ENCODE peak calls at places on chromosomes 13 and 19, in six cellular contexts. J, U, W, L, M and S are unnamed samples.

GRCh38 chr13:24270639-24271131 is 38.7 kb upstream of the C1QTNF9 start:
- DNase-seq in J (peak; percentile 47), L (no peak), U (no peak), W (no peak), M (peak; percentile 38), S (peak; percentile 24)

GRCh38 chr19:6787393-6787792 is 14.9 kb downstream of the VAV1 start:
- DNase-seq in U (no peak), M (no peak), W (no peak), L (no peak), J (no peak), S (no peak)

GRCh38 chr19:9971341-9971897 is 35.1 kb upstream of the OLFM2 start:
- DNase-seq in M (no peak), U (no peak), J (no peak), L (no peak), W (no peak), S (no peak)

GRCh38 chr13:30908416-30908980 is 2.4 kb downstream of the MEDAG start:
- DNase-seq in M (no peak), L (no peak), U (no peak), J (no peak), W (no peak), S (no peak)

GRCh38 chr13:34364633-34365032 is 546.7 kb downstream of the RFC3 start:
- DNase-seq in M (no peak), L (no peak), W (no peak), U (no peak), J (no peak), S (no peak)

GRCh38 chr13:39321578-39321977 is 281.4 kb downstream of the LHFPL6 start:
- DNase-seq in W (no peak), L (no peak), U (no peak), J (no peak), M (no peak), S (no peak)

GRCh38 chr13:114124921-114125320 is 7.5 kb downstream of the RASA3 start:
- DNase-seq in U (no peak), W (no peak), M (no peak), L (no peak), J (no peak), S (no peak)

GRCh38 chr19:38650180-38650775 is 2.8 kb downstream of the ACTN4 start:
- DNase-seq in W (no peak), J (no peak), M (no peak), L (no peak), U (no peak), S (no peak)

GRCh38 chr19:10402441-10403038 is 802 bp downstream of the CDC37 start:
- DNase-seq in W (no peak), M (no peak), J (peak; percentile 64), U (peak; percentile 32), L (no peak), S (peak; percentile 34)

GRCh38 chr13:77521595-77522367 is 13.7 kb upstream of the SCEL start:
- DNase-seq in W (no peak), U (no peak), J (no peak), M (no peak), L (peak; percentile 33), S (peak; percentile 65)

GRCh38 chr13:82905071-82905470 is 977.2 kb downstream of the SLITRK1 start:
- DNase-seq in W (no peak), J (no peak), M (no peak), L (no peak), U (no peak), S (no peak)

GRCh38 chr19:36136975-36137686 is 2.7 kb upstream of the CAPNS1 start:
- DNase-seq in L (no peak), M (no peak), U (no peak), W (no peak), J (no peak), S (no peak)

GRCh38 chr13:46168341-46168740 is 13.6 kb downstream of the LCP1 start:
- DNase-seq in M (no peak), U (no peak), L (no peak), W (no peak), J (no peak), S (no peak)

GRCh38 chr13:46166947-46167610 is 14.9 kb downstream of the LCP1 start:
- DNase-seq in W (no peak), U (no peak), L (no peak), M (no peak), J (no peak), S (peak; percentile 7)

GRCh38 chr13:46164661-46165060 is 17.3 kb downstream of the LCP1 start:
- DNase-seq in U (no peak), W (no peak), J (no peak), L (no peak), M (no peak), S (no peak)

GRCh38 chr13:46166221-46166584 is 15.8 kb downstream of the LCP1 start:
- DNase-seq in J (no peak), U (no peak), W (no peak), L (no peak), M (no peak), S (no peak)

DNA sequence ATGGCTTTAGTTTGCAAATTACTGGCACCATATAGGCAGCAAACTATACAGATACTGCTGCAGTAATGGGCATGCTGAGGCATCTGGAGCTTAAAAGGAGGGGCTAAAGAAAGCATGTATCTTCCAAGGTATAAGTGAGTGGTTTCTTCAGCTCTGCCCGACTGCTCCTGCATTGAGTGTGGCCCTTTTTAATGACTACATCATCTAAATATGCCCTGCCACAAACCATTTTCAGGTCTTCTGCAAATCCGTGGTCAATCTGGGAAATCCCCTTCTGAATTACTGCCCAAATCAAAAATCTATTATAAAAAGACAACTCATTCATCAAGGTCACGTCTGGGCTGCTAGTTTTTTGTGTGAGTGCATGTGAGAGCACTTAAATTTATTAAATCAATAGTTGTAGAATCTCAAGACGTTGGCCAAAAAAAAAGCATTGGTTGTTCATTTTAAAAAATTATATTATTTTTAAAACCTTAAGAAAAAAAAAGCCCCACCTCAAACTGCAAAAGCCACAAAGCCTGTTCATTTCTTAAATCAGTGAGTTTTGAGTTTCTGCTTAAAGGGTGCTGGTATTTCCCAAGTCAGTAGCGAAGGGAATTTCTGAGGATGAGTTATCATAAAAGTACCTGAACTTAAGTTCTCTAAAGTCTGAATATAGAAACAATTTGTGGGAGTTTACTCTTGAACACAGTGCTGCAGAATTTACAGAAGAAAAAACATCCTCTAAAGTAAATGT is 16.3 kb downstream of the LCP1 start:
- DNase-seq in W (no peak), L (no peak), M (peak; percentile 84), J (no peak), U (no peak), S (no peak)
- TF ChIP-seq CREB1 in W (no peak), L (no peak), M (no peak), J (no peak), U (no peak), S (no peak)

DNA sequence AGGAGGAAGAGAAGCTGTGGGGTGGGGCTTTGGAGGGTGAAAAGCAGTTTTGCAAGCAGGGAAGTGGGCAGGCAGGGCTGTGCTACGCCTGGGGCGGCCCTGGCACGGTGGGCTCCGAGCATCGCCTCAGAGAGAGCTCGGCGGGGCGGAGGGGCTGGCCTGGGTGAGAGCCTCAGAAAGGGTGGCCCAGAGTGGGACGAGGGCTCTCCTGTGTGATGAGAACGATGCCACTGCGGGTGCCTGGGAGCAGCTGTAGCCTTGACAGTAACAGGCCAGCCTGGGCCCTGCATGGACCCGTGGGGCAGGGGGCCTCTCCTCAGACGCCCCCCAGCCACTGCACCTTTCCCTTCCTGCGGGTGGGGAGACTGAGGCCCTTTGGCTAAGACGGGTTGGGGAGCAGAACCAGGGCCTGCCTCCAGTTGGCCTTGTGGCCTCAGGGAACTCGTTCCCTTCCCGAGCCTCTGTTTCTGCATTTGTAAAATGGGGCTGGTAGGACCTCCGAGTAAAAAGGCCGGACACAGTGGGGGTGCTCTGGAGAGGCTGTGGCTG is 27.6 kb downstream of the PIAS4 start:
- DNase-seq in U (no peak), J (no peak), W (no peak), M (no peak), L (no peak), S (no peak)
- TF ChIP-seq CREB1 in U (no peak), J (no peak), W (no peak), M (no peak), L (no peak), S (no peak)

DNA sequence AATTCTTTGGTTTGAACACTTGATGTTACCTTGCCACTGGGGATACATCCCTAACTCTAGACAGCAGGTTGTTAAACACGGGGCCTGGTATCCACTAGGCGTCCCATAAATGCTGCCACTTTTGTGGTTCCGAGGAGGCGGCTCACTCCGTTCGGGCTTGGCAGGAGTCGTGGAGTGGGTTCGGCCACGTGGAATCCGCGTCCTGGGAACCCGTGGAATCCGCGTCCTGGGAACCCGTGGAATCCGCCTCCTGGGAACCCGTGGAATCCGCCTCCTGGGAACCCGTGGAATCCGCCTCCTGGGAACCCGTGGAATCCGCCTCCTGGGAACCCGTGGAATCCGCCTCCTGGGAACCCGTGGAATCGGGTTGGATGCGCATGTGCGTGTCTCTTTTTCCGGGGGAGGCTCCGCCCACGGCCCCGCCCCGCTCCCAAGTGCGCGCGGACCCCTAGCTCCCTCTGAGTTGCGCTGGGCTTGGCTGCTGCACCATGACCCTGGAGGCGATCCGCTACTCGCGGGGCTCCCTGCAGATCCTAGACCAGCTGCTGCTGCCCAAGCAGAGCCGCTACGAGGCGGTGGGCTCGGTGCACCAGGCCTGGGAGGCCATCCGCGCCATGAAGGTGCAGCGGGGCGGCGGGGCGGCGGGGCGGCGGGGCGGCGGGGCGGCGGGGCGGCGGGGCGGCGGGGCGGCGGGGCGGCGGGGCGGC is at the start of gene MRI1:
- DNase-seq in M (no peak), W (peak; percentile 72), L (peak; percentile 62), U (peak; percentile 91), J (peak; percentile 39), S (peak; percentile 67)
- TF ChIP-seq CREB1 in M (peak; percentile 6), W (no peak), L (no peak), U (no peak), J (no peak), S (no peak)

DNA sequence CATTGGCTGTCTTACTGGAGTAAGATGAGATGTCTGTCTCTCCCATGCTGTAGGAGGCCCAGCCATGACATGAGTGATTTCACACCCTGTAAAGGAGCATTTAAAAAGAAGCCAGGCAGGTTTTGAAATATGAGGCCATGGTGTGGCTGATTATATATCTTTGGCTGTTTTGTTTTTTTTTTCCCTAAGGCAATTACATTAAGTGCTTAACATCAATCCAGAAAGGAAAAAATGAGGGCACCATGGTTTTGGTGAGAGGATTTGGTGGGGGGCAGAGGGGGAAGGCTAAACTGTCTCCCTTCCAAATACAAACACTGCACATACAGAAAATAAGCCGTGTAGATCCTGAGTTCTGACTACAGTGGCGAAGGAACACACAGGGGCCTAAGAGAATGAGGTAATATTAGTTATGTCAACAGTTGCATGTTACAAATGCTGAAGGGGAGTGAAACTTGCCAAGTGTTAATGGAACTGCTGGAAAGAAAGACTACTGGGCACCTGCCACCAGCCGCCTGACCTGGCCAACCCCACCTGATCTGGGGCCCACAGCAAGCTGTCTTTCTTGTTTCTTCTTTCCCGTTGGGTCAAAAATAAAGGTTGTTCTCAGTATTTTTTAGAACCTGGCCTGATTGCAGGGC is 183.7 kb upstream of the TSC22D1 start:
- DNase-seq in L (no peak), U (no peak), W (no peak), M (no peak), J (peak; percentile 21), S (no peak)
- TF ChIP-seq CREB1 in L (no peak), U (no peak), W (no peak), M (no peak), J (no peak), S (no peak)

GRCh38 chr19:21751379-21751778 is 16.0 kb downstream of the ZNF100 start:
- DNase-seq in J (peak; percentile 1), L (no peak), U (no peak), W (no peak), M (no peak), S (no peak)
- TF ChIP-seq CREB1 in J (no peak), L (no peak), U (no peak), W (no peak), M (no peak), S (no peak)